ENCODE peak calls at places on chromosomes 12 and 14, in four cellular contexts. M is head of caudate nucleus, P is bronchial epithelial cell, L is foreskin fibroblast. J is an unnamed sample.

GRCh38 chr14:89661392-89661791 is 244.4 kb upstream of the FOXN3 start:
- DNase-seq in L (no peak), M (no peak), P (no peak), J (no peak)

GRCh38 chr12:15435597-15435996 is 113.3 kb downstream of the PTPRO start:
- DNase-seq in P (no peak), M (no peak), L (no peak), J (no peak)

GRCh38 chr12:127247937-127248336 is 1019.0 kb upstream of the TMEM132C start:
- DNase-seq in M (no peak), L (no peak), P (no peak), J (no peak)

GRCh38 chr12:510071-510825 is 50.5 kb downstream of the B4GALNT3 start:
- DNase-seq in M (peak), P (peak), L (no peak), J (peak)

GRCh38 chr12:129305851-129306250 is 452.6 kb downstream of the GLT1D1 start:
- DNase-seq in L (no peak), P (no peak), M (no peak), J (no peak)

GRCh38 chr14:24921903-24922302 is 128.0 kb downstream of the STXBP6 start:
- DNase-seq in M (no peak), P (peak), L (peak), J (peak)

GRCh38 chr12:132461526-132461925 is 28.4 kb upstream of the FBRSL1 start:
- DNase-seq in L (no peak), P (no peak), M (no peak), J (no peak)

GRCh38 chr12:115468087-115468510 is 784.1 kb upstream of the TBX3 start:
- DNase-seq in P (peak), M (no peak), L (no peak), J (peak)

GRCh38 chr12:66426696-66427095 is 124.4 kb downstream of the HELB start:
- DNase-seq in L (no peak), M (no peak), P (no peak), J (no peak)

GRCh38 chr12:78210894-78211302 is 380.2 kb downstream of the NAV3 start:
- DNase-seq in L (peak), M (no peak), P (peak), J (peak)

GRCh38 chr12:79155703-79156102 is 291.1 kb downstream of the SYT1 start:
- DNase-seq in M (no peak), P (peak), L (peak), J (no peak)

GRCh38 chr12:29691146-29691854 is 92.4 kb downstream of the TMTC1 start:
- DNase-seq in L (no peak), P (peak), M (no peak), J (no peak)

GRCh38 chr12:47270782-47271664 is 191.3 kb upstream of the AMIGO2 start:
- DNase-seq in M (no peak), P (peak), L (peak), J (peak)

GRCh38 chr12:22334696-22335290 is at the start of gene ST8SIA1:
- DNase-seq in P (no peak), L (no peak), M (peak), J (no peak)

GRCh38 chr12:98185606-98186005 is 329.8 kb upstream of the TMPO start:
- DNase-seq in L (no peak), M (no peak), P (no peak), J (no peak)

GRCh38 chr14:91154851-91155625 is 41.2 kb downstream of the DGLUCY start:
- DNase-seq in M (no peak), P (peak), L (peak), J (peak)

GRCh38 chr14:94282991-94283723 is 9.9 kb downstream of the SERPINA10 start:
- DNase-seq in M (no peak), L (no peak), P (peak), J (no peak)

GRCh38 chr14:55556929-55557623 is 22.9 kb upstream of the KTN1 start:
- DNase-seq in L (peak), P (peak), M (peak), J (peak)

J was measured in COLO829.